ENCODE peak calls at places on chromosome 19, in eight cellular contexts. C is foreskin fibroblast, F is pons, P is HuH-7.5, Y is nephron progenitor cell, E is epithelial cell of esophagus, X is non-pigmented ciliary epithelial cell, J is psoas muscle. N is an unnamed sample.

GRCh38 chr19:4338441-4339350 is at the start of gene STAP2:
- DNase-seq in P (no peak), C (no peak), Y (no peak), J (no peak), E (peak; percentile 92), X (no peak), F (no peak), N (peak; percentile 30)

GRCh38 chr19:46471778-46472543 is 598 bp upstream of the PNMA8A start:
- DNase-seq in E (no peak), C (no peak), P (no peak), Y (no peak), F (peak; percentile 56), X (no peak), J (no peak), N (no peak)

GRCh38 chr19:44891016-44891882 is at the start of gene TOMM40:
- DNase-seq in F (no peak), X (peak; percentile 98), J (peak; percentile 100), P (peak; percentile 97), C (peak; percentile 100), E (no peak), Y (peak; percentile 100), N (peak; percentile 100)

GRCh38 chr19:46717716-46718143 is 816 bp upstream of the PRKD2 start:
- DNase-seq in E (no peak), X (no peak), F (no peak), J (no peak), P (peak; percentile 47), C (no peak), Y (no peak), N (no peak)

GRCh38 chr19:55241143-55241934 is 12.8 kb upstream of the TMEM86B start:
- DNase-seq in Y (no peak), C (no peak), J (no peak), F (no peak), X (no peak), E (no peak), P (no peak), N (no peak)

GRCh38 chr19:55690769-55691545 is 15.9 kb downstream of the EPN1 start:
- DNase-seq in J (peak; percentile 36), Y (no peak), P (no peak), X (no peak), C (no peak), E (no peak), F (no peak), N (no peak)

GRCh38 chr19:46610413-46610775 is 9.3 kb downstream of the CALM3 start:
- DNase-seq in J (peak; percentile 5), C (no peak), F (no peak), Y (no peak), X (no peak), E (no peak), P (no peak), N (no peak)

GRCh38 chr19:53977991-53978731 is 13.3 kb upstream of the CACNG6 start:
- DNase-seq in F (peak; percentile 78), J (peak; percentile 81), E (peak; percentile 40), Y (peak; percentile 88), C (peak; percentile 95), X (peak; percentile 89), P (no peak), N (no peak)

GRCh38 chr19:42280761-42281174 is 11.7 kb downstream of the CIC start:
- DNase-seq in P (peak; percentile 63), X (no peak), E (no peak), C (no peak), Y (no peak), F (no peak), J (peak; percentile 78), N (no peak)

GRCh38 chr19:3636962-3637361 is 10.4 kb upstream of the CACTIN start:
- DNase-seq in C (no peak), P (no peak), F (no peak), E (no peak), J (no peak), Y (no peak), X (no peak), N (no peak)

GRCh38 chr19:18280247-18281081 is 958 bp downstream of the JUND start:
- DNase-seq in E (peak; percentile 75), P (peak; percentile 82), F (peak; percentile 69), Y (peak; percentile 58), J (peak; percentile 93), C (peak; percentile 74), X (no peak), N (peak; percentile 78)

GRCh38 chr19:19627442-19627715 is 641 bp downstream of the LPAR2 start:
- DNase-seq in J (peak; percentile 19), P (no peak), C (no peak), E (no peak), Y (no peak), F (no peak), X (no peak), N (no peak)

GRCh38 chr19:5985098-5985783 is 7.3 kb upstream of the RANBP3 start:
- DNase-seq in C (peak; percentile 24), F (no peak), E (peak; percentile 64), P (no peak), J (no peak), Y (no peak), X (no peak), N (no peak)

GRCh38 chr19:45863335-45863839 is 440 bp upstream of the SYMPK start:
- DNase-seq in J (no peak), X (no peak), P (no peak), C (no peak), E (no peak), Y (no peak), F (no peak), N (no peak)

GRCh38 chr19:29014857-29015436 is 198.0 kb downstream of the UQCRFS1 start:
- DNase-seq in Y (no peak), E (no peak), X (no peak), J (no peak), P (no peak), F (no peak), C (no peak), N (no peak)

N was measured in SHP77.